ENCODE peak calls at places on chromosome 9, in eight cellular contexts. F, Z, M, I, Y, H, P and U are unnamed samples.

GRCh38 chr9:134208310-134208841 is 44.0 kb upstream of the RNU6ATAC start:
- DNase-seq in F (peak; percentile 43), Z (no peak), M (no peak), I (no peak), Y (no peak), H (no peak), P (peak; percentile 71), U (no peak)

GRCh38 chr9:95366731-95367325 is 49.3 kb upstream of the FANCC start:
- DNase-seq in F (no peak), Z (no peak), M (no peak), I (no peak), Y (no peak), H (no peak), P (no peak), U (no peak)

GRCh38 chr9:83449166-83449565 is 89.0 kb downstream of the FRMD3 start:
- DNase-seq in F (no peak), Z (no peak), M (no peak), I (no peak), Y (no peak), H (no peak), P (no peak), U (no peak)

GRCh38 chr9:35683323-35683722 is 6.4 kb downstream of the TPM2 start:
- DNase-seq in F (no peak), Z (no peak), M (no peak), I (no peak), Y (no peak), H (no peak), P (no peak), U (no peak)

GRCh38 chr9:31146485-31147166 is 1237.8 kb upstream of the ACO1 start:
- DNase-seq in F (no peak), Z (no peak), M (no peak), I (no peak), Y (no peak), H (no peak), P (no peak), U (no peak)

GRCh38 chr9:90142580-90142979 is 500.0 kb downstream of the DIRAS2 start:
- DNase-seq in F (no peak), Z (peak; percentile 77), M (peak; percentile 53), I (peak; percentile 8), Y (peak; percentile 1), H (no peak), P (peak; percentile 61), U (no peak)

GRCh38 chr9:116162241-116162781 is 8.7 kb downstream of the PAPPA start:
- DNase-seq in F (no peak), Z (no peak), M (no peak), I (no peak), Y (no peak), H (no peak), P (no peak), U (no peak)

GRCh38 chr9:4515958-4516375 is 25.7 kb downstream of the SLC1A1 start:
- DNase-seq in F (no peak), Z (no peak), M (peak; percentile 25), I (no peak), Y (no peak), H (no peak), P (no peak), U (no peak)

GRCh38 chr9:37922391-37923120 is 18.6 kb upstream of the SLC25A51 start:
- DNase-seq in F (no peak), Z (no peak), M (no peak), I (no peak), Y (no peak), H (no peak), P (no peak), U (no peak)

GRCh38 chr9:90870646-90871326 is 69.2 kb downstream of the SYK start:
- DNase-seq in F (no peak), Z (peak; percentile 67), M (peak; percentile 61), I (no peak), Y (peak; percentile 6), H (no peak), P (no peak), U (no peak)

GRCh38 chr9:137314561-137315560 is 12.8 kb upstream of the NRARP start:
- DNase-seq in F (peak; percentile 78), Z (no peak), M (no peak), I (no peak), Y (no peak), H (no peak), P (no peak), U (peak; percentile 25)

GRCh38 chr9:69204378-69204777 is 30.3 kb downstream of the TJP2 start:
- DNase-seq in F (no peak), Z (no peak), M (peak; percentile 50), I (no peak), Y (no peak), H (no peak), P (no peak), U (no peak)

GRCh38 chr9:79221084-79221483 is 350.7 kb upstream of the TLE4 start:
- DNase-seq in F (no peak), Z (no peak), M (peak; percentile 83), I (no peak), Y (peak; percentile 96), H (no peak), P (no peak), U (no peak)

GRCh38 chr9:70553718-70554673 is 139.5 kb upstream of the KLF9 start:
- DNase-seq in F (no peak), Z (no peak), M (no peak), I (no peak), Y (peak; percentile 46), H (no peak), P (no peak), U (no peak)

GRCh38 chr9:109816490-109816889 is 36.5 kb downstream of the PALM2AKAP2 start:
- DNase-seq in F (no peak), Z (no peak), M (peak; percentile 98), I (no peak), Y (peak; percentile 98), H (no peak), P (peak; percentile 55), U (no peak)

GRCh38 chr9:73039253-73039915 is 86.5 kb upstream of the ALDH1A1 start:
- DNase-seq in F (no peak), Z (no peak), M (peak; percentile 92), I (no peak), Y (peak; percentile 6), H (no peak), P (no peak), U (no peak)

GRCh38 chr9:91301161-91301560 is 60.6 kb downstream of the AUH start:
- DNase-seq in F (no peak), Z (no peak), M (peak; percentile 75), I (no peak), Y (peak; percentile 9), H (no peak), P (no peak), U (no peak)

GRCh38 chr9:116193636-116194035 is 40.0 kb downstream of the PAPPA start:
- DNase-seq in F (no peak), Z (no peak), M (peak; percentile 71), I (no peak), Y (peak; percentile 86), H (no peak), P (no peak), U (no peak)

GRCh38 chr9:130368631-130369103 is 76.1 kb upstream of the ASS1 start:
- DNase-seq in F (no peak), Z (peak; percentile 55), M (no peak), I (no peak), Y (no peak), H (no peak), P (no peak), U (no peak)

GRCh38 chr9:14533867-14534650 is 159.2 kb downstream of the ZDHHC21 start:
- DNase-seq in F (peak; percentile 54), Z (no peak), M (no peak), I (no peak), Y (no peak), H (no peak), P (no peak), U (no peak)

GRCh38 chr9:33320230-33320567 is 29.9 kb downstream of the NFX1 start:
- DNase-seq in F (no peak), Z (no peak), M (no peak), I (no peak), Y (no peak), H (no peak), P (no peak), U (no peak)

GRCh38 chr9:99360026-99360425 is 137.9 kb downstream of the SEC61B start:
- DNase-seq in F (no peak), Z (no peak), M (no peak), I (no peak), Y (no peak), H (no peak), P (no peak), U (no peak)